ENCODE peak calls at places on chromosome 11, in seven cellular contexts. P is A673, R is GM23338, Z is neural progenitor cell, U is HCT116, F is PC-3, H is GM12878. T is an unnamed sample.

GRCh38 chr11:15885913-15886698 is 470.2 kb downstream of the SOX6 start:
- DNase-seq in P (no peak), R (no peak), Z (no peak), U (no peak), F (no peak), H (no peak), T (no peak)

GRCh38 chr11:30218278-30218677 is 12.5 kb upstream of the FSHB start:
- DNase-seq in P (no peak), R (no peak), Z (no peak), U (no peak), F (no peak), H (no peak), T (no peak)

GRCh38 chr11:66007201-66007634 is 4.6 kb upstream of the CST6 start:
- DNase-seq in P (no peak), R (no peak), Z (peak; percentile 30), U (no peak), F (no peak), H (no peak), T (no peak)

GRCh38 chr11:113690619-113691569 is 15.2 kb downstream of the TMPRSS5 start:
- DNase-seq in P (peak; percentile 23), R (peak; percentile 83), Z (peak; percentile 76), U (peak; percentile 76), F (peak; percentile 97), H (no peak), T (peak; percentile 91)

GRCh38 chr11:76588455-76589325 is 81.9 kb downstream of the LRRC32 start:
- DNase-seq in P (no peak), R (no peak), Z (no peak), U (no peak), F (no peak), H (no peak), T (no peak)

GRCh38 chr11:17770048-17770652 is 35.6 kb downstream of the KCNC1 start:
- DNase-seq in P (no peak), R (peak; percentile 60), Z (no peak), U (no peak), F (no peak), H (no peak), T (no peak)

GRCh38 chr11:77762426-77762825 is 58.1 kb downstream of the RSF1 start:
- DNase-seq in P (no peak), R (no peak), Z (no peak), U (no peak), F (no peak), H (no peak), T (no peak)

GRCh38 chr11:69320326-69320725 is 26.4 kb downstream of the MYEOV start:
- DNase-seq in P (no peak), R (no peak), Z (no peak), U (no peak), F (peak; percentile 70), H (no peak), T (no peak)

GRCh38 chr11:15288801-15289342 is 174.1 kb downstream of the INSC start:
- DNase-seq in P (no peak), R (no peak), Z (no peak), U (no peak), F (no peak), H (no peak), T (no peak)

GRCh38 chr11:38123673-38124072 is 1525.6 kb upstream of the RAG2 start:
- DNase-seq in P (no peak), R (no peak), Z (peak; percentile 5), U (no peak), F (no peak), H (no peak), T (no peak)

GRCh38 chr11:61609970-61610347 is 29.1 kb upstream of the SYT7 start:
- DNase-seq in P (peak; percentile 85), R (peak; percentile 72), Z (peak; percentile 64), U (no peak), F (peak; percentile 28), H (no peak), T (peak; percentile 54)

GRCh38 chr11:13114566-13115465 is 105.7 kb downstream of the RASSF10 start:
- DNase-seq in P (no peak), R (peak; percentile 69), Z (peak; percentile 91), U (no peak), F (peak; percentile 25), H (no peak), T (peak; percentile 10)

GRCh38 chr11:117366183-117366582 is 38.5 kb downstream of the CEP164 start:
- DNase-seq in P (no peak), R (no peak), Z (peak; percentile 9), U (no peak), F (no peak), H (no peak), T (no peak)

GRCh38 chr11:64743591-64744543 is at the start of gene RASGRP2:
- DNase-seq in P (no peak), R (peak; percentile 81), Z (peak; percentile 58), U (no peak), F (peak; percentile 40), H (no peak), T (peak; percentile 51)

GRCh38 chr11:64746486-64746885 is 2.5 kb upstream of the RASGRP2 start:
- DNase-seq in P (no peak), R (no peak), Z (no peak), U (no peak), F (no peak), H (no peak), T (no peak)

GRCh38 chr11:64745219-64745522 is 1.2 kb upstream of the RASGRP2 start:
- DNase-seq in P (no peak), R (peak; percentile 70), Z (no peak), U (no peak), F (no peak), H (no peak), T (no peak)

GRCh38 chr11:64744544-64745218 is 739 bp upstream of the RASGRP2 start:
- DNase-seq in P (no peak), R (no peak), Z (peak; percentile 64), U (no peak), F (no peak), H (no peak), T (no peak)

DNA sequence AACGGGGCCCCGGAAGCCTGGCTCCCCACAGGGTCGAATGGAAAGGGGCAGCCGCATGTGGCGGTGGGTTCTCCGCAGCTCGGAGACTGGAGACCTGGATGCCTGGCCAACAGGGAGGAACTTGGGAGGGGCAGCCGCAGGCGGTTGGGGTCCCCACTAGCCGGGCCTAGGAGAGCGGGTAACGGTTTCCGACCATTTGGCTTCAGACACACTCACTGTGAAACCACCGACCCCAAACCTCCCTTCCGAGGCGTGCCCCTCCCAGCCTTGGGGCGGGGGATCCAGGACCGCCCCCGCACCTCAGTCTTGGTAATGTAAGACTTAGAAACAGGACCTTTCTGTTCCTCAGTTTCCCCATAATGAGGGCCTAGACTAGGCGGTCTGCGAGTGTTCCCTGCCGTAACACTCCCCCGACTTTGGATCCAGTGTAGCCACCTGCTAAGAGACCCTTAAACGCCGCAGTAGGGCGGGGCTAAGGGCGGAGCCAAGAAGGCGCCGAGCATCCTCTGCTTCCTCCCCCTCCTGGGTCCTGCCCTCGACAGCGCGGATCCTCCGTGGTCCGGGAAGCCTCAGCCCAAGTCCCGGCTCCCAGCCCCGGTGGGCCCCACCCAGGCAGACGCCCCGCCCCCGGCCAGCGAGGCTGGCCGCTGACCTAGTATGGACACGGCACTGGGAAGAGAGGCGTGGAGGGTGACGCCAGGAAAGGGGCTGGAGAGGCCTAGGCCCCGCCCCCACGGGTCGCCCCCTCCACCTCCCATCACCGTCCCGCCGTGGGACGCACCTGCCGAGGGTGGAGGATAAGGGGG is 1.8 kb upstream of the RASGRP2 start:
- DNase-seq in P (peak; percentile 71), R (peak; percentile 90), Z (peak; percentile 85), U (no peak), F (no peak), H (no peak), T (peak; percentile 59)
- TF ChIP-seq EZH2 in P (no peak), R (no peak), Z (no peak), U (no peak), F (no peak), H (no peak), T (peak; percentile 73)

GRCh38 chr11:46238078-46238966 is 39.1 kb upstream of the CREB3L1 start:
- DNase-seq in P (peak; percentile 81), R (peak; percentile 79), Z (peak; percentile 84), U (no peak), F (no peak), H (no peak), T (peak; percentile 87)
- TF ChIP-seq EZH2 in P (no peak), R (peak; percentile 9), Z (peak; percentile 18), U (no peak), F (no peak), H (no peak), T (no peak)

GRCh38 chr11:43941257-43941879 is 1.1 kb upstream of the C11orf96 start:
- DNase-seq in P (peak; percentile 66), R (no peak), Z (no peak), U (no peak), F (no peak), H (no peak), T (peak; percentile 37)

GRCh38 chr11:43942651-43943356 is 367 bp downstream of the C11orf96 start:
- DNase-seq in P (peak; percentile 76), R (peak; percentile 48), Z (peak; percentile 61), U (no peak), F (peak; percentile 2), H (no peak), T (peak; percentile 63)

GRCh38 chr11:43943931-43944751 is 1.7 kb downstream of the C11orf96 start:
- DNase-seq in P (no peak), R (peak; percentile 43), Z (peak; percentile 42), U (no peak), F (peak; percentile 30), H (no peak), T (peak; percentile 47)

GRCh38 chr11:43944761-43945311 is 2.4 kb downstream of the C11orf96 start:
- DNase-seq in P (peak; percentile 73), R (peak; percentile 78), Z (peak; percentile 58), U (no peak), F (peak; percentile 61), H (no peak), T (peak; percentile 42)

DNA sequence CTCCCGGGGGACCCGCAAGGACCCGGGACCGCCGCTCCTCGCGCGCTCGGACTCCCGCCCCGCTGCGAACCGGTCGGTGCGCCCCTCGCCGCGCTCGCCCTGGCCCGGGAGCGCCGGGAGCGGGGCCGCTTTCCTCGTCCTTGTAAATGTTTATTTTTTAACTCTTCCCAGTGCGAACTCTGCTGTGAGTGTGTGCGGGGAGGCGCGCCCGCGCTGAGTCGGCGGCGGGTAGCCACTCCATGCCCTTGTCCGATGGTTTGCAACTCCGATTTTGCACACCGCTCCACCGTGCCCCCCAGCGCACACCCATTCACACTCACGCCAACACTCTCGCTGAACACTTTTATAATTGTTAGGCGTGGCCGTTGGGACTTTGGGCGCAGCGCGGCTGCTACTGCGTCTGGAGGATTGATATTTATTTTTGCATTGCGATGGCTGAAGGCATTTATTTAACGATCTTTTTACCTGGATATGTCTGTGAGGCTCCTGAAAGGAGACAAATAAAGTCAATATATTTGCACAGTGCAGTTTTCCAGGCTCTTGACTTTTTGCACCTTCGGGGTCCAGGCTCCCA is 1.0 kb downstream of the C11orf96 start:
- DNase-seq in P (peak; percentile 47), R (no peak), Z (peak; percentile 53), U (no peak), F (peak; percentile 7), H (no peak), T (peak; percentile 48)
- TF ChIP-seq EZH2 in P (peak; percentile 96), R (peak; percentile 94), Z (peak; percentile 99), U (no peak), F (peak; percentile 8), H (no peak), T (peak; percentile 78)

DNA sequence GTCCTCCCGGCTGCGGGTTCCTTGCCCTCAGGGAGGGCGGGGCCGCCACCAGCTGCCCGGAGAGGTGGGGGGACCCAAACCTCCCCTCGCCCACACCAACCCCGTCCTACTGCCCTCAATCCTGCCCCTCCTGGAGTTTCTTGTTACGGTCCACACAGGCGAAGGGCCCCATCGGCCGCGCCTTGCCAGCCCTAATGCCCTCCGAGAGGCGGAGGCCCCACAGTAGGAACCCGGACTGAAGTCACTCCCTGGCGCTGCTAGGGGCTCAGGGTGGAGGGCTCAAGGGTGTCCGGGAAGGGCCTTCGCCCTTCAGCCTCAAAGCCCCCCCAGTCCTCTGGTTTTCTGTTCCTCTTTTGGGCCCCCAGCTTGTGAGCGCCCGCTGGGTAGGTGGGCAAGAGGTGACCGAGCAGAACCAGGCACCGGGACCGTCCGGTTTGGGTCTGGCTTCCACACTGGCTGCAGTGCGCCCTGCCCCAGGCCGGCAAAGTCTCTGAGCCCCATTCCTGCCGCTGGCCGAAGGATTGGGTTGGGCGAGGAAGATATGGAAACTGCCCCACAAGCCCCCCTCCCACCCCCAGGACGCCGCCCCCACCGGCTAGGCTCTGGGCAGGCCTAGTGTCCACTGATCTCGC is 24.5 kb downstream of the DUSP8 start:
- DNase-seq in P (no peak), R (no peak), Z (no peak), U (no peak), F (no peak), H (no peak), T (no peak)
- TF ChIP-seq EZH2 in P (no peak), R (peak; percentile 50), Z (peak; percentile 24), U (no peak), F (no peak), H (no peak), T (peak; percentile 51)